ENCODE peak calls at places on chromosomes 12 and 14, in four cellular contexts. One of them, this sample, is unnamed.

GRCh38 chr12:48995061-48995879 is 3.9 kb downstream of the DDN start:
- DNase-seq in left lung: peak; percentile 84
- DNase-seq in breast epithelium: peak; percentile 81
- DNase-seq in tibial artery: peak; percentile 85
- DNase-seq in this sample: no peak

GRCh38 chr12:111438501-111438900 is 32.8 kb downstream of the SH2B3 start:
- DNase-seq in left lung: no peak
- DNase-seq in breast epithelium: no peak
- DNase-seq in tibial artery: no peak
- DNase-seq in this sample: no peak

GRCh38 chr14:97336179-97336578 is 539.0 kb downstream of the VRK1 start:
- DNase-seq in breast epithelium: no peak
- DNase-seq in left lung: no peak
- DNase-seq in tibial artery: no peak
- DNase-seq in this sample: no peak

GRCh38 chr12:104956870-104957301 is 1.2 kb downstream of the SLC41A2 start:
- DNase-seq in left lung: no peak
- DNase-seq in breast epithelium: no peak
- DNase-seq in tibial artery: no peak
- DNase-seq in this sample: no peak

GRCh38 chr14:68638817-68639517 is 153.9 kb downstream of the ZFP36L1 start:
- DNase-seq in tibial artery: peak; percentile 32
- DNase-seq in left lung: no peak
- DNase-seq in breast epithelium: no peak
- DNase-seq in this sample: no peak

GRCh38 chr12:102093319-102093718 is 26.6 kb downstream of the NUP37 start:
- DNase-seq in breast epithelium: no peak
- DNase-seq in left lung: no peak
- DNase-seq in tibial artery: no peak
- DNase-seq in this sample: no peak

GRCh38 chr14:99331796-99332195 is 59.8 kb upstream of the BCL11B start:
- DNase-seq in breast epithelium: no peak
- DNase-seq in left lung: no peak
- DNase-seq in tibial artery: peak; percentile 35
- DNase-seq in this sample: no peak

GRCh38 chr12:27198036-27198435 is 46.0 kb upstream of the STK38L start:
- DNase-seq in tibial artery: peak; percentile 91
- DNase-seq in breast epithelium: no peak
- DNase-seq in left lung: no peak
- DNase-seq in this sample: peak; percentile 69

GRCh38 chr14:51869426-51870113 is 9.2 kb downstream of the GNG2 start:
- DNase-seq in breast epithelium: no peak
- DNase-seq in tibial artery: no peak
- DNase-seq in left lung: no peak
- DNase-seq in this sample: no peak

DNA sequence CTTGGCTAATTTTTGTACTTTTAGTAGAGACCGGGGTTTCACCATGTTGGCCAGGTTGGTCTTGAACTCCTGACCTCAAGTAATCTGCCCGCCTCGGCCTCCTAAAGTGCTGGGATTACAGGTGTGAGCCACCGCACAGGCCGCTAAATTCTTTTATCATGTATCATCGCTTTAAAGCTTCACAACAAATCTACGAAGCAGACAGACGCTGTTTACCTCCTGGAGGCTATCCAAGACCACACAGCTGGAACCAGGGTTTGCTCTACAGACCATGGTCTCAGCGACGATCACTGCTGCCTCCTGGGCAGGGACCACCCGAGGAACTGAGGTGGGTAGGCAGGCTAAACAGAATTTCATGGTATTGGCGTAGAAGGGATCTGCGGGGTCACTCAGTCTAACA is 27.2 kb downstream of the KRT80 start:
- DNase-seq in breast epithelium: no peak
- DNase-seq in left lung: no peak
- DNase-seq in tibial artery: no peak
- DNase-seq in this sample: no peak
- H3K4me1 ChIP-seq in breast epithelium: no peaks in the 10 kb centered on the region
- H3K4me1 ChIP-seq in left lung: no peaks in the 10 kb centered on the region
- H3K4me1 ChIP-seq in tibial artery: peaks cover 17% of the 10 kb centered on the region
- H3K4me1 ChIP-seq in this sample: peaks cover 11% of the 10 kb centered on the region

GRCh38 chr12:68628698-68629097 is 18.0 kb downstream of the RAP1B start:
- DNase-seq in breast epithelium: no peak
- DNase-seq in tibial artery: no peak
- DNase-seq in left lung: no peak
- DNase-seq in this sample: no peak

GRCh38 chr12:68631177-68631576 is 20.5 kb downstream of the RAP1B start:
- DNase-seq in breast epithelium: no peak
- DNase-seq in tibial artery: no peak
- DNase-seq in left lung: no peak
- DNase-seq in this sample: no peak

GRCh38 chr12:68632486-68632885 is 21.8 kb downstream of the RAP1B start:
- DNase-seq in left lung: no peak
- DNase-seq in tibial artery: no peak
- DNase-seq in breast epithelium: no peak
- DNase-seq in this sample: no peak

GRCh38 chr12:68630050-68630449 is 19.4 kb downstream of the RAP1B start:
- DNase-seq in breast epithelium: no peak
- DNase-seq in left lung: no peak
- DNase-seq in tibial artery: no peak
- DNase-seq in this sample: no peak

GRCh38 chr12:68630598-68630997 is 19.9 kb downstream of the RAP1B start:
- DNase-seq in tibial artery: no peak
- DNase-seq in breast epithelium: no peak
- DNase-seq in left lung: no peak
- DNase-seq in this sample: no peak
- H3K4me1 ChIP-seq in tibial artery: peaks cover 49% of the 10 kb centered on the region
- H3K4me1 ChIP-seq in breast epithelium: no peaks in the 10 kb centered on the region
- H3K4me1 ChIP-seq in left lung: peaks cover 11% of the 10 kb centered on the region
- H3K4me1 ChIP-seq in this sample: peaks cover 38% of the 10 kb centered on the region

GRCh38 chr12:1827806-1828805 is 7.7 kb downstream of the LRTM2 start:
- DNase-seq in left lung: no peak
- DNase-seq in tibial artery: no peak
- DNase-seq in breast epithelium: no peak
- DNase-seq in this sample: no peak
- H3K4me1 ChIP-seq in left lung: no peaks in the 10 kb centered on the region
- H3K4me1 ChIP-seq in tibial artery: no peaks in the 10 kb centered on the region
- H3K4me1 ChIP-seq in breast epithelium: no peaks in the 10 kb centered on the region
- H3K4me1 ChIP-seq in this sample: no peaks in the 10 kb centered on the region

GRCh38 chr14:61418749-61419148 is 97.4 kb downstream of the PRKCH start:
- DNase-seq in breast epithelium: no peak
- DNase-seq in tibial artery: no peak
- DNase-seq in left lung: no peak
- DNase-seq in this sample: no peak

GRCh38 chr14:61416587-61416986 is 95.2 kb downstream of the PRKCH start:
- DNase-seq in breast epithelium: no peak
- DNase-seq in left lung: no peak
- DNase-seq in tibial artery: no peak
- DNase-seq in this sample: no peak

GRCh38 chr14:61419201-61419600 is 97.8 kb downstream of the PRKCH start:
- DNase-seq in tibial artery: no peak
- DNase-seq in breast epithelium: no peak
- DNase-seq in left lung: no peak
- DNase-seq in this sample: no peak

GRCh38 chr14:61417890-61418455 is 96.6 kb downstream of the PRKCH start:
- DNase-seq in left lung: no peak
- DNase-seq in tibial artery: no peak
- DNase-seq in breast epithelium: no peak
- DNase-seq in this sample: no peak

DNA sequence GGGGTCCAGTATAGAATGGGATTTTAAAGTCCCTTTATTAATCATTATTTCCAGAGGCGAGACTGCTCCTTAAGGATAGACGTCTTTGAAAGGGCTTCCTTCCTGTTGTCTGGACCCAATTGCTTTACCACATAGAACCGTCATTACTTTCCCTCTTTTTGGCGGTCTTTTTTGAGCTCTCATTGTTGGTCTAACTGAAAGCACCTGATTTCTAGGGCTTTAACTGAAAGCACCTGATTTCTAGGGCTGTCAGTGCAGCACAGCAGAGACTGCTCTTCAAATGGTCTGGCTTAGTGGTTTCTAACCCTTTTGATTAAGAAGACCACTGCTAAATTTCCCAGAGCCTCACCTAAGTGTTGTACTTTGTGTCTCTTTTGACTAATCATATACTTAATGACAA is 95.8 kb downstream of the PRKCH start:
- DNase-seq in left lung: no peak
- DNase-seq in tibial artery: no peak
- DNase-seq in breast epithelium: no peak
- DNase-seq in this sample: no peak
- H3K4me1 ChIP-seq in left lung: no peaks in the 10 kb centered on the region
- H3K4me1 ChIP-seq in tibial artery: peaks cover 26% of the 10 kb centered on the region
- H3K4me1 ChIP-seq in breast epithelium: no peaks in the 10 kb centered on the region
- H3K4me1 ChIP-seq in this sample: peaks cover 20% of the 10 kb centered on the region

GRCh38 chr12:53866727-53867126 is 71.9 kb upstream of the HOXC13 start:
- DNase-seq in left lung: no peak
- DNase-seq in breast epithelium: no peak
- DNase-seq in tibial artery: no peak
- DNase-seq in this sample: no peak
- H3K4me1 ChIP-seq in left lung: no peaks in the 10 kb centered on the region
- H3K4me1 ChIP-seq in breast epithelium: no peaks in the 10 kb centered on the region
- H3K4me1 ChIP-seq in tibial artery: peaks cover 8% of the 10 kb centered on the region
- H3K4me1 ChIP-seq in this sample: no peaks in the 10 kb centered on the region